ENCODE peak calls at places on chromosomes 13 and 19, in six cellular contexts. One of them, this sample, is unnamed.

GRCh38 chr13:102405499-102406079 is 3.7 kb upstream of the FGF14 start:
- DNase-seq in HT-29: no peak
- DNase-seq in H9: peak
- DNase-seq in omental fat pad: no peak
- DNase-seq in NCI-H2029 treated with DMSO at 0.1 percent for 48 hours: no peak
- DNase-seq in NCI-H187: no peak
- DNase-seq in this sample: no peak

GRCh38 chr19:18218159-18218558 is 8.1 kb downstream of the PDE4C start:
- DNase-seq in HT-29: no peak
- DNase-seq in H9: no peak
- DNase-seq in omental fat pad: no peak
- DNase-seq in NCI-H2029 treated with DMSO at 0.1 percent for 48 hours: no peak
- DNase-seq in NCI-H187: no peak
- DNase-seq in this sample: no peak

GRCh38 chr13:30916991-30917390 is 10.9 kb downstream of the MEDAG start:
- DNase-seq in HT-29: no peak
- DNase-seq in H9: no peak
- DNase-seq in omental fat pad: no peak
- DNase-seq in NCI-H2029 treated with DMSO at 0.1 percent for 48 hours: no peak
- DNase-seq in NCI-H187: no peak
- DNase-seq in this sample: no peak

GRCh38 chr19:14361824-14362223 is 19.4 kb upstream of the ADGRE5 start:
- DNase-seq in HT-29: no peak
- DNase-seq in H9: peak
- DNase-seq in omental fat pad: no peak
- DNase-seq in NCI-H2029 treated with DMSO at 0.1 percent for 48 hours: no peak
- DNase-seq in NCI-H187: no peak
- DNase-seq in this sample: no peak

GRCh38 chr13:114078501-114079451 is 53.6 kb downstream of the RASA3 start:
- DNase-seq in HT-29: peak
- DNase-seq in H9: no peak
- DNase-seq in omental fat pad: peak
- DNase-seq in NCI-H2029 treated with DMSO at 0.1 percent for 48 hours: no peak
- DNase-seq in NCI-H187: no peak
- DNase-seq in this sample: no peak

GRCh38 chr19:14337510-14337909 is 43.7 kb upstream of the ADGRE5 start:
- DNase-seq in HT-29: peak
- DNase-seq in H9: peak
- DNase-seq in omental fat pad: no peak
- DNase-seq in NCI-H2029 treated with DMSO at 0.1 percent for 48 hours: peak
- DNase-seq in NCI-H187: peak
- DNase-seq in this sample: no peak

GRCh38 chr13:28022848-28023518 is 34.5 kb upstream of the URAD start:
- DNase-seq in HT-29: no peak
- DNase-seq in H9: peak
- DNase-seq in omental fat pad: no peak
- DNase-seq in NCI-H2029 treated with DMSO at 0.1 percent for 48 hours: peak
- DNase-seq in NCI-H187: no peak
- DNase-seq in this sample: no peak

GRCh38 chr13:112056284-112056727 is 10.6 kb upstream of the SOX1 start:
- DNase-seq in HT-29: no peak
- DNase-seq in H9: peak
- DNase-seq in omental fat pad: no peak
- DNase-seq in NCI-H2029 treated with DMSO at 0.1 percent for 48 hours: no peak
- DNase-seq in NCI-H187: peak
- DNase-seq in this sample: no peak

GRCh38 chr19:1950640-1951039 is 9.7 kb downstream of the CSNK1G2 start:
- DNase-seq in HT-29: no peak
- DNase-seq in H9: no peak
- DNase-seq in omental fat pad: no peak
- DNase-seq in NCI-H2029 treated with DMSO at 0.1 percent for 48 hours: no peak
- DNase-seq in NCI-H187: no peak
- DNase-seq in this sample: no peak

GRCh38 chr19:50705422-50706019 is 14.1 kb downstream of the SHANK1 start:
- DNase-seq in HT-29: peak
- DNase-seq in H9: peak
- DNase-seq in omental fat pad: no peak
- DNase-seq in NCI-H2029 treated with DMSO at 0.1 percent for 48 hours: no peak
- DNase-seq in NCI-H187: no peak
- DNase-seq in this sample: no peak

GRCh38 chr19:39834287-39834841 is 402 bp upstream of the DYRK1B start:
- DNase-seq in HT-29: no peak
- DNase-seq in H9: no peak
- DNase-seq in omental fat pad: no peak
- DNase-seq in NCI-H2029 treated with DMSO at 0.1 percent for 48 hours: no peak
- DNase-seq in NCI-H187: no peak
- DNase-seq in this sample: no peak

GRCh38 chr13:63636231-63636993 is 2220.8 kb upstream of the PCDH20 start:
- DNase-seq in HT-29: peak
- DNase-seq in H9: no peak
- DNase-seq in omental fat pad: no peak
- DNase-seq in NCI-H2029 treated with DMSO at 0.1 percent for 48 hours: peak
- DNase-seq in NCI-H187: no peak
- DNase-seq in this sample: peak

GRCh38 chr19:16951529-16951928 is 62.7 kb downstream of the F2RL3 start:
- DNase-seq in HT-29: no peak
- DNase-seq in H9: no peak
- DNase-seq in omental fat pad: no peak
- DNase-seq in NCI-H2029 treated with DMSO at 0.1 percent for 48 hours: no peak
- DNase-seq in NCI-H187: no peak
- DNase-seq in this sample: no peak

GRCh38 chr13:40376296-40376849 is 290.1 kb downstream of the FOXO1 start:
- DNase-seq in HT-29: no peak
- DNase-seq in H9: no peak
- DNase-seq in omental fat pad: no peak
- DNase-seq in NCI-H2029 treated with DMSO at 0.1 percent for 48 hours: no peak
- DNase-seq in NCI-H187: no peak
- DNase-seq in this sample: no peak

GRCh38 chr19:3607398-3608078 is 863 bp upstream of the TBXA2R start:
- DNase-seq in HT-29: no peak
- DNase-seq in H9: peak
- DNase-seq in omental fat pad: no peak
- DNase-seq in NCI-H2029 treated with DMSO at 0.1 percent for 48 hours: no peak
- DNase-seq in NCI-H187: no peak
- DNase-seq in this sample: no peak

GRCh38 chr19:53982611-53983010 is 8.8 kb upstream of the CACNG6 start:
- DNase-seq in HT-29: no peak
- DNase-seq in H9: peak
- DNase-seq in omental fat pad: no peak
- DNase-seq in NCI-H2029 treated with DMSO at 0.1 percent for 48 hours: no peak
- DNase-seq in NCI-H187: no peak
- DNase-seq in this sample: no peak

GRCh38 chr13:112342841-112343361 is 33.3 kb upstream of the SPACA7 start:
- DNase-seq in HT-29: no peak
- DNase-seq in H9: peak
- DNase-seq in omental fat pad: no peak
- DNase-seq in NCI-H2029 treated with DMSO at 0.1 percent for 48 hours: no peak
- DNase-seq in NCI-H187: no peak
- DNase-seq in this sample: no peak

GRCh38 chr13:106453101-106453500 is 82.4 kb downstream of the EFNB2 start:
- DNase-seq in HT-29: no peak
- DNase-seq in H9: no peak
- DNase-seq in omental fat pad: no peak
- DNase-seq in NCI-H2029 treated with DMSO at 0.1 percent for 48 hours: no peak
- DNase-seq in NCI-H187: no peak
- DNase-seq in this sample: no peak

GRCh38 chr19:5308471-5309437 is 31.9 kb downstream of the PTPRS start:
- DNase-seq in HT-29: peak
- DNase-seq in H9: no peak
- DNase-seq in omental fat pad: peak
- DNase-seq in NCI-H2029 treated with DMSO at 0.1 percent for 48 hours: peak
- DNase-seq in NCI-H187: no peak
- DNase-seq in this sample: peak

GRCh38 chr19:51476164-51476563 is 2.2 kb upstream of the CEACAM18 start:
- DNase-seq in HT-29: no peak
- DNase-seq in H9: no peak
- DNase-seq in omental fat pad: no peak
- DNase-seq in NCI-H2029 treated with DMSO at 0.1 percent for 48 hours: no peak
- DNase-seq in NCI-H187: no peak
- DNase-seq in this sample: no peak

GRCh38 chr19:30293051-30293785 is 79.0 kb upstream of the ZNF536 start:
- DNase-seq in HT-29: no peak
- DNase-seq in H9: peak
- DNase-seq in omental fat pad: no peak
- DNase-seq in NCI-H2029 treated with DMSO at 0.1 percent for 48 hours: no peak
- DNase-seq in NCI-H187: no peak
- DNase-seq in this sample: no peak